ENCODE peak calls at places on chromosomes 7 and 10, in ten cellular contexts. B is endodermal cell, Y is AG09309, O is endothelial cell, I is AG04450, G is uterus, H is RWPE1, A is foreskin fibroblast, F is GM23338, C is lower leg skin. P is an unnamed sample.

GRCh38 chr7:131692131-131692960 is 135.9 kb upstream of the PODXL start:
- DNase-seq in H (no peak), C (peak), F (peak), A (peak), I (no peak), B (peak), G (no peak), Y (no peak), O (peak), P (peak)

GRCh38 chr7:131183076-131183471 is 144.6 kb upstream of the MKLN1 start:
- DNase-seq in C (no peak), G (no peak), Y (no peak), H (no peak), I (no peak), O (no peak), B (no peak), F (no peak), A (no peak), P (no peak)

GRCh38 chr7:66748127-66748511 is 7.6 kb downstream of the RABGEF1 start:
- DNase-seq in F (no peak), G (no peak), I (no peak), O (no peak), C (no peak), H (no peak), Y (peak), B (no peak), A (peak), P (no peak)

GRCh38 chr10:124703778-124704427 is 40.3 kb downstream of the FAM53B start:
- DNase-seq in Y (no peak), H (no peak), I (no peak), O (no peak), A (no peak), C (no peak), B (no peak), G (peak), F (no peak), P (no peak)

GRCh38 chr10:62638062-62638477 is 166.4 kb upstream of the ADO start:
- DNase-seq in Y (no peak), G (peak), C (no peak), F (no peak), B (no peak), O (no peak), I (no peak), A (no peak), H (no peak), P (no peak)

GRCh38 chr7:50339990-50340500 is 35.5 kb downstream of the IKZF1 start:
- DNase-seq in I (no peak), A (no peak), O (no peak), B (peak), Y (no peak), F (peak), H (no peak), C (no peak), G (no peak), P (no peak)

GRCh38 chr7:25624001-25624400 is 395.7 kb upstream of the NPVF start:
- DNase-seq in A (no peak), B (no peak), H (peak), F (no peak), Y (no peak), O (no peak), G (no peak), I (no peak), C (no peak), P (no peak)

GRCh38 chr7:151387161-151388006 is 22.5 kb downstream of the WDR86 start:
- DNase-seq in C (no peak), F (no peak), G (no peak), O (no peak), A (no peak), I (no peak), H (no peak), B (no peak), Y (no peak), P (no peak)

GRCh38 chr7:72244826-72245398 is 167.2 kb downstream of the CALN1 start:
- DNase-seq in O (no peak), B (no peak), A (no peak), H (no peak), I (no peak), F (no peak), C (no peak), G (no peak), Y (no peak), P (no peak)

GRCh38 chr10:76961841-76962240 is 675.8 kb downstream of the KCNMA1 start:
- DNase-seq in Y (no peak), H (no peak), C (no peak), O (no peak), B (no peak), F (no peak), A (no peak), I (no peak), G (no peak), P (no peak)

GRCh38 chr7:1742555-1743303 is 72.7 kb downstream of the ELFN1 start:
- DNase-seq in H (no peak), B (no peak), A (peak), O (no peak), G (peak), C (peak), Y (no peak), F (no peak), I (no peak), P (peak)

GRCh38 chr10:88288621-88289059 is 294.5 kb downstream of the RNLS start:
- DNase-seq in O (no peak), H (no peak), I (no peak), G (no peak), B (no peak), F (no peak), C (no peak), Y (no peak), A (no peak), P (peak)

GRCh38 chr10:77041636-77042258 is 595.9 kb downstream of the KCNMA1 start:
- DNase-seq in O (peak), I (no peak), A (no peak), C (peak), Y (no peak), B (no peak), H (no peak), G (no peak), F (no peak), P (no peak)

GRCh38 chr7:14275346-14275745 is 285.9 kb upstream of the ETV1 start:
- DNase-seq in I (no peak), C (no peak), Y (peak), A (peak), H (no peak), G (no peak), B (no peak), F (no peak), O (no peak), P (no peak)

GRCh38 chr7:2873146-2873545 is 29.0 kb upstream of the GNA12 start:
- DNase-seq in H (no peak), B (peak), G (no peak), C (no peak), I (no peak), A (no peak), Y (no peak), O (no peak), F (no peak), P (no peak)

GRCh38 chr7:29239638-29240037 is 45.1 kb downstream of the CHN2 start:
- DNase-seq in B (peak), I (no peak), G (no peak), C (no peak), O (no peak), F (peak), Y (no peak), A (no peak), H (no peak), P (peak)

GRCh38 chr10:113499066-113499465 is 53.8 kb upstream of the HABP2 start:
- DNase-seq in Y (no peak), H (no peak), C (no peak), G (no peak), F (no peak), A (no peak), B (no peak), I (no peak), O (no peak), P (no peak)

GRCh38 chr7:13044309-13044708 is 356.9 kb downstream of the ARL4A start:
- DNase-seq in Y (no peak), I (no peak), A (no peak), B (no peak), G (no peak), C (no peak), H (no peak), F (peak), O (no peak), P (no peak)

GRCh38 chr7:70072220-70072619 is 473.9 kb downstream of the AUTS2 start:
- DNase-seq in O (no peak), H (no peak), I (no peak), F (no peak), C (no peak), Y (no peak), G (no peak), A (no peak), B (no peak), P (no peak)

GRCh38 chr7:40873248-40873647 is 738.4 kb downstream of the SUGCT start:
- DNase-seq in G (no peak), O (no peak), F (no peak), Y (no peak), A (no peak), B (no peak), C (no peak), I (no peak), H (no peak), P (no peak)

GRCh38 chr10:77637474-77637985 is at the start of gene KCNMA1:
- DNase-seq in F (peak), A (peak), Y (no peak), G (peak), O (peak), H (peak), I (no peak), C (no peak), B (peak), P (peak)

GRCh38 chr10:44281089-44281613 is 103.7 kb downstream of the CXCL12 start:
- DNase-seq in O (no peak), Y (no peak), I (no peak), C (no peak), B (no peak), G (peak), F (no peak), H (no peak), A (no peak), P (no peak)

GRCh38 chr10:43961523-43962345 is 313.1 kb upstream of the ZNF32 start:
- DNase-seq in O (no peak), Y (no peak), B (peak), G (no peak), A (no peak), C (peak), F (no peak), H (no peak), I (no peak), P (no peak)

GRCh38 chr7:148501707-148502139 is 88.8 kb upstream of the C7orf33 start:
- DNase-seq in B (peak), A (peak), C (no peak), O (no peak), H (no peak), I (no peak), F (peak), Y (no peak), G (no peak), P (no peak)

GRCh38 chr10:130300608-130301025 is 164.4 kb downstream of the GLRX3 start:
- DNase-seq in F (no peak), C (no peak), I (no peak), B (no peak), Y (no peak), H (no peak), G (no peak), O (no peak), A (peak), P (no peak)

GRCh38 chr10:108241166-108241565 is 1076.7 kb upstream of the SORCS1 start:
- DNase-seq in O (no peak), A (no peak), G (no peak), H (no peak), F (peak), I (no peak), Y (no peak), B (peak), C (no peak), P (no peak)

GRCh38 chr10:90930070-90930837 is 9.4 kb upstream of the ANKRD1 start:
- DNase-seq in A (peak), Y (peak), G (no peak), B (peak), I (peak), F (peak), O (no peak), C (no peak), H (no peak), P (no peak)

GRCh38 chr7:107614425-107614824 is 34.4 kb downstream of the BCAP29 start:
- DNase-seq in B (no peak), H (peak), F (no peak), C (no peak), O (no peak), A (peak), Y (peak), I (peak), G (no peak), P (no peak)

GRCh38 chr7:135584362-135585353 is 26.9 kb downstream of the NUP205 start:
- DNase-seq in I (no peak), B (no peak), Y (no peak), O (no peak), F (no peak), A (peak), G (no peak), C (no peak), H (no peak), P (no peak)

GRCh38 chr10:42990721-42991441 is 86.0 kb upstream of the RET start:
- DNase-seq in O (no peak), B (no peak), C (no peak), I (no peak), H (no peak), F (no peak), Y (no peak), A (no peak), G (peak), P (no peak)

GRCh38 chr7:149005427-149006344 is 22.6 kb downstream of the PDIA4 start:
- DNase-seq in I (no peak), G (peak), B (peak), C (peak), H (no peak), F (peak), O (peak), A (peak), Y (no peak), P (peak)

GRCh38 chr10:75048669-75049098 is 62.8 kb upstream of the SAMD8 start:
- DNase-seq in H (no peak), B (peak), G (no peak), O (no peak), A (no peak), F (no peak), C (no peak), Y (no peak), I (no peak), P (no peak)

GRCh38 chr10:97861351-97861750 is 11.7 kb downstream of the GOLGA7B start:
- DNase-seq in B (peak), I (no peak), O (no peak), H (peak), A (peak), F (no peak), C (no peak), G (no peak), Y (peak), P (no peak)

GRCh38 chr7:98352621-98353020 is 48.3 kb downstream of the BAIAP2L1 start:
- DNase-seq in O (no peak), C (no peak), I (peak), H (peak), A (peak), B (no peak), G (no peak), F (no peak), Y (peak), P (no peak)

GRCh38 chr7:75611557-75612178 is 119.5 kb downstream of the SPDYE5 start:
- DNase-seq in Y (no peak), B (peak), A (no peak), G (peak), F (peak), C (peak), I (no peak), O (peak), H (no peak), P (no peak)

GRCh38 chr10:7672366-7673134 is 5.8 kb upstream of the ITIH5 start:
- DNase-seq in C (no peak), O (no peak), A (no peak), G (no peak), I (no peak), F (no peak), Y (no peak), B (no peak), H (no peak), P (no peak)

GRCh38 chr10:48976208-48976607 is 36.6 kb upstream of the LRRC18 start:
- DNase-seq in B (peak), Y (no peak), A (no peak), H (peak), G (no peak), C (no peak), O (peak), I (no peak), F (peak), P (no peak)

GRCh38 chr10:36817898-36818297 is 307.5 kb upstream of the ANKRD30A start:
- DNase-seq in F (peak), G (no peak), I (no peak), C (no peak), H (no peak), O (no peak), B (peak), A (no peak), Y (no peak), P (no peak)

GRCh38 chr10:36819781-36820180 is 305.6 kb upstream of the ANKRD30A start:
- DNase-seq in A (no peak), H (no peak), Y (no peak), F (no peak), O (no peak), I (no peak), B (no peak), C (no peak), G (no peak), P (no peak)
- TF ChIP-seq CTCF in A (no peak), H (no peak), Y (no peak), F (no peak), O (no peak), I (no peak), B (no peak), C (no peak), G (no peak), P (no peak)

GRCh38 chr7:527723-528122 is 8.1 kb upstream of the PDGFA start:
- DNase-seq in F (no peak), C (no peak), H (no peak), B (no peak), G (no peak), A (no peak), I (no peak), Y (no peak), O (no peak), P (no peak)
- TF ChIP-seq CTCF in F (no peak), C (no peak), H (no peak), B (no peak), G (no peak), A (no peak), I (no peak), Y (no peak), O (no peak), P (no peak)

GRCh38 chr7:4145576-4145975 is 536.5 kb upstream of the FOXK1 start:
- DNase-seq in F (no peak), A (no peak), G (no peak), B (no peak), Y (no peak), H (no peak), C (no peak), O (no peak), I (no peak), P (no peak)
- TF ChIP-seq CTCF in F (no peak), A (no peak), G (no peak), B (no peak), Y (no peak), H (no peak), C (no peak), O (no peak), I (no peak), P (no peak)

GRCh38 chr7:143492043-143492471 is 14.4 kb downstream of the TAS2R41 start:
- DNase-seq in G (no peak), F (no peak), B (no peak), C (no peak), A (peak), Y (peak), H (peak), I (peak), O (no peak), P (no peak)
- TF ChIP-seq CTCF in G (no peak), F (no peak), B (no peak), C (no peak), A (no peak), Y (no peak), H (no peak), I (no peak), O (no peak), P (no peak)

GRCh38 chr7:128020161-128020560 is 11.1 kb downstream of the LRRC4 start:
- DNase-seq in F (peak), O (peak), G (no peak), C (no peak), A (no peak), Y (no peak), H (no peak), B (peak), I (no peak), P (no peak)
- TF ChIP-seq CTCF in F (peak), O (peak), G (no peak), C (no peak), A (peak), Y (peak), H (no peak), B (peak), I (peak), P (peak)

GRCh38 chr10:987906-988666 is at the start of gene GTPBP4:
- DNase-seq in O (peak), F (peak), H (peak), Y (peak), I (peak), G (peak), A (peak), B (peak), C (peak), P (peak)
- TF ChIP-seq CTCF in O (no peak), F (no peak), H (peak), Y (peak), I (no peak), G (peak), A (no peak), B (no peak), C (no peak), P (peak)

DNA sequence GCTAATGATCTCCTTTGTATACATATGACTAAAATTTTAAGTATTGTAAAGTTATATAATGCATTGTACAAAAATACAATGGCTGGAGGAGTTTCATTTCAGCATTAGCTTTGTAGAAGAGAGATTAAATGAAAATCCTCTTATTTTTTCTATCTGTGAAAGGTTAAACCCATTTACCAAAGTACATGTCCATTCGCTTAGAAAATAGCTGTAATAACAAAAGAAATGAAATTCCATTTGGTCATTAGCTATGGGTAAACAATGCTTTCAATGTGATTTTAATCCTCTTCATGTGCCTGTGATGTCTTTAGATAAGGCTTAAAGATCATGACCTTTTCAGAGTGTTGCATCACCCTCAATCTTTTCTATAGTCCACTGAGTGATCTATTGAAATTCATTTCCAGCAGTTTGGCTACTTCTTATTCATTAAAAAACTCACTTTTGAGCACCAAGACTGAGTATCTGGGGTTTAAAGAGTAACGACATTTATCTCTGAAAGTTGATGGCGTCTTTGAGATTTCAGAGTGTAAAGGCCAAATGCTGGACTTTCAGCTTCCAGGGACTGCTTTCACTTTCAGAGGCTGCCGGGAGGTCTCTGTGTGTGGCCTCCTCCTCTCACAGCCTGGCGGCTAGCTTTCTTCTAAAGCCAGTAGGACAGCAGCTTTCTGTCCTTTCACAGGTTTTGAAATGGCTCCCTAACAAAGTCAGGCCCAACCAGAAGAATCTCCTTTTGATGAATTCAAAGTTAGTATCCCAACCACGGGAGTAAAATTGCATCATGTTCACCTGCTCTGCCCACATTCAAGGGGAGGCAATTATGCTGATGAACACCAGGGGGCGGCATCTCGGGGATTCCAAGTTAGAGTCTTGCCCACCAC is 701.4 kb upstream of the COBL start:
- DNase-seq in O (peak), F (peak), G (no peak), I (no peak), C (no peak), H (peak), A (no peak), B (peak), Y (no peak), P (no peak)
- TF ChIP-seq CTCF in O (peak), F (peak), G (no peak), I (no peak), C (no peak), H (peak), A (no peak), B (peak), Y (no peak), P (peak)